ENCODE peak calls at places on chromosome 7, in five cellular contexts. One of them, this sample, is unnamed.

GRCh38 chr7:113100091-113100723 is 13.6 kb upstream of the GPR85 start:
- DNase-seq in sigmoid colon: peak; percentile 82
- DNase-seq in heart right ventricle: peak; percentile 21
- DNase-seq in mammary epithelial cell: peak; percentile 54
- DNase-seq in suprapubic skin: no peak
- DNase-seq in this sample: no peak

GRCh38 chr7:113959910-113960309 is 41.1 kb upstream of the PPP1R3A start:
- DNase-seq in mammary epithelial cell: no peak
- DNase-seq in sigmoid colon: no peak
- DNase-seq in suprapubic skin: no peak
- DNase-seq in heart right ventricle: no peak
- DNase-seq in this sample: no peak

GRCh38 chr7:131557521-131558385 is 1.3 kb upstream of the PODXL start:
- DNase-seq in heart right ventricle: peak; percentile 60
- DNase-seq in mammary epithelial cell: no peak
- DNase-seq in suprapubic skin: no peak
- DNase-seq in sigmoid colon: peak; percentile 69
- DNase-seq in this sample: no peak

GRCh38 chr7:147419001-147419400 is 1171.6 kb upstream of the C7orf33 start:
- DNase-seq in suprapubic skin: no peak
- DNase-seq in heart right ventricle: no peak
- DNase-seq in sigmoid colon: no peak
- DNase-seq in mammary epithelial cell: no peak
- DNase-seq in this sample: no peak

GRCh38 chr7:74187915-74188675 is 13.9 kb downstream of the EIF4H start:
- DNase-seq in heart right ventricle: no peak
- DNase-seq in mammary epithelial cell: peak; percentile 66
- DNase-seq in sigmoid colon: no peak
- DNase-seq in suprapubic skin: no peak
- DNase-seq in this sample: no peak

GRCh38 chr7:76352193-76352592 is 6.6 kb downstream of the YWHAG start:
- DNase-seq in mammary epithelial cell: no peak
- DNase-seq in suprapubic skin: no peak
- DNase-seq in heart right ventricle: no peak
- DNase-seq in sigmoid colon: peak; percentile 36
- DNase-seq in this sample: no peak

GRCh38 chr7:30135551-30136271 is 925 bp downstream of the MTURN start:
- DNase-seq in suprapubic skin: peak; percentile 82
- DNase-seq in mammary epithelial cell: peak; percentile 62
- DNase-seq in sigmoid colon: peak; percentile 81
- DNase-seq in heart right ventricle: peak; percentile 52
- DNase-seq in this sample: peak; percentile 70

GRCh38 chr7:100130608-100131453 is 4.1 kb downstream of the MBLAC1 start:
- DNase-seq in heart right ventricle: peak; percentile 84
- DNase-seq in suprapubic skin: peak; percentile 84
- DNase-seq in mammary epithelial cell: no peak
- DNase-seq in sigmoid colon: peak; percentile 89
- DNase-seq in this sample: no peak

GRCh38 chr7:102122026-102122425 is 164.6 kb upstream of the SH2B2 start:
- DNase-seq in mammary epithelial cell: no peak
- DNase-seq in sigmoid colon: no peak
- DNase-seq in suprapubic skin: no peak
- DNase-seq in heart right ventricle: no peak
- DNase-seq in this sample: no peak

GRCh38 chr7:111746950-111747349 is 184.7 kb upstream of the IMMP2L start:
- DNase-seq in sigmoid colon: no peak
- DNase-seq in heart right ventricle: no peak
- DNase-seq in mammary epithelial cell: no peak
- DNase-seq in suprapubic skin: no peak
- DNase-seq in this sample: no peak

GRCh38 chr7:3028071-3028766 is 15.4 kb downstream of the CARD11 start:
- DNase-seq in sigmoid colon: no peak
- DNase-seq in mammary epithelial cell: peak; percentile 72
- DNase-seq in heart right ventricle: no peak
- DNase-seq in suprapubic skin: no peak
- DNase-seq in this sample: no peak

GRCh38 chr7:124072603-124073324 is 39.9 kb upstream of the TMEM229A start:
- DNase-seq in mammary epithelial cell: peak; percentile 63
- DNase-seq in heart right ventricle: no peak
- DNase-seq in sigmoid colon: no peak
- DNase-seq in suprapubic skin: no peak
- DNase-seq in this sample: no peak

DNA sequence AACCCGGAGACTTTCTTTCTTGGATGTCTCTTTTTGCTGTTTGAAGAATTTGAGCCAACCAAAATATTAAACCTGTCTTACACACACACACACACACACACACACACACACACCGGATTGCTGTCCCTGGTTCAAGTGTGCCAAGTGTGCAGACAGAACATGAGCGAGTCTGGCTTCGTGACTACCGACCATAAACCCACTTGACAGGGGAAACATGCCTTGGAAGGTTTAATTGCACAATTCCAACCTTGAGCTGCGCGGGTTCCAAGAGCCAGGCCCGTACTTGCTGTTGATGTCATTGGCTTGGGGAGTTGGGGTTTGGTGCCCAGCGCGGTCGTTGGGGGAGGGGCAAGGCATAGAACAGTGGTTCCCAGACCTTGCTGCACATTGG is 1.7 kb downstream of the EGFR start:
- DNase-seq in mammary epithelial cell: peak; percentile 93
- DNase-seq in heart right ventricle: no peak
- DNase-seq in sigmoid colon: peak; percentile 93
- DNase-seq in suprapubic skin: peak; percentile 88
- DNase-seq in this sample: peak; percentile 86
- H3K27ac ChIP-seq in mammary epithelial cell: peak overlapping the region; percentile 85
- H3K27ac ChIP-seq in heart right ventricle: peak overlapping the region; percentile 89
- H3K27ac ChIP-seq in sigmoid colon: peak overlapping the region; percentile 93
- H3K27ac ChIP-seq in suprapubic skin: peak overlapping the region; percentile 99
- H3K27ac ChIP-seq in this sample: peak overlapping the region; percentile 94

GRCh38 chr7:24786941-24787340 is 29.7 kb upstream of the GSDME start:
- DNase-seq in suprapubic skin: peak; percentile 78
- DNase-seq in mammary epithelial cell: peak; percentile 97
- DNase-seq in sigmoid colon: no peak
- DNase-seq in heart right ventricle: no peak
- DNase-seq in this sample: no peak
- H3K4me3 ChIP-seq in suprapubic skin: no peak overlapping the region
- H3K4me3 ChIP-seq in mammary epithelial cell: no peak overlapping the region
- H3K4me3 ChIP-seq in sigmoid colon: no peak overlapping the region
- H3K4me3 ChIP-seq in heart right ventricle: no peak overlapping the region
- H3K4me3 ChIP-seq in this sample: no peak overlapping the region

GRCh38 chr7:118184392-118184899 is 482 bp downstream of the LSM8 start:
- DNase-seq in mammary epithelial cell: peak; percentile 3
- DNase-seq in suprapubic skin: no peak
- DNase-seq in heart right ventricle: no peak
- DNase-seq in sigmoid colon: no peak
- DNase-seq in this sample: no peak
- TF ChIP-seq CTCF in mammary epithelial cell: no peak
- TF ChIP-seq CTCF in suprapubic skin: no peak
- TF ChIP-seq CTCF in heart right ventricle: no peak
- TF ChIP-seq CTCF in sigmoid colon: no peak
- TF ChIP-seq CTCF in this sample: no peak

GRCh38 chr7:18607025-18607424 is 111.5 kb downstream of the HDAC9 start:
- DNase-seq in heart right ventricle: no peak
- DNase-seq in mammary epithelial cell: peak; percentile 3
- DNase-seq in suprapubic skin: no peak
- DNase-seq in sigmoid colon: no peak
- DNase-seq in this sample: no peak
- H3K27ac ChIP-seq in heart right ventricle: no peak overlapping the region
- H3K27ac ChIP-seq in mammary epithelial cell: no peak overlapping the region
- H3K27ac ChIP-seq in suprapubic skin: no peak overlapping the region
- H3K27ac ChIP-seq in sigmoid colon: no peak overlapping the region
- H3K27ac ChIP-seq in this sample: no peak overlapping the region

GRCh38 chr7:93923291-93923690 is 1.8 kb downstream of the GNG11 start:
- DNase-seq in mammary epithelial cell: no peak
- DNase-seq in suprapubic skin: no peak
- DNase-seq in sigmoid colon: no peak
- DNase-seq in heart right ventricle: no peak
- DNase-seq in this sample: no peak
- H3K4me3 ChIP-seq in mammary epithelial cell: no peak overlapping the region
- H3K4me3 ChIP-seq in suprapubic skin: peak overlapping the region; percentile 60
- H3K4me3 ChIP-seq in sigmoid colon: peak overlapping the region; percentile 74
- H3K4me3 ChIP-seq in heart right ventricle: peak overlapping the region; percentile 65
- H3K4me3 ChIP-seq in this sample: no peak overlapping the region

GRCh38 chr7:6729492-6730342 is 23.0 kb upstream of the ZNF12 start:
- DNase-seq in sigmoid colon: peak; percentile 97
- DNase-seq in suprapubic skin: peak; percentile 93
- DNase-seq in mammary epithelial cell: peak; percentile 75
- DNase-seq in heart right ventricle: peak; percentile 95
- DNase-seq in this sample: peak; percentile 89
- TF ChIP-seq CTCF in sigmoid colon: no peak
- TF ChIP-seq CTCF in suprapubic skin: no peak
- TF ChIP-seq CTCF in mammary epithelial cell: no peak
- TF ChIP-seq CTCF in heart right ventricle: peak; percentile 17
- TF ChIP-seq CTCF in this sample: no peak

DNA sequence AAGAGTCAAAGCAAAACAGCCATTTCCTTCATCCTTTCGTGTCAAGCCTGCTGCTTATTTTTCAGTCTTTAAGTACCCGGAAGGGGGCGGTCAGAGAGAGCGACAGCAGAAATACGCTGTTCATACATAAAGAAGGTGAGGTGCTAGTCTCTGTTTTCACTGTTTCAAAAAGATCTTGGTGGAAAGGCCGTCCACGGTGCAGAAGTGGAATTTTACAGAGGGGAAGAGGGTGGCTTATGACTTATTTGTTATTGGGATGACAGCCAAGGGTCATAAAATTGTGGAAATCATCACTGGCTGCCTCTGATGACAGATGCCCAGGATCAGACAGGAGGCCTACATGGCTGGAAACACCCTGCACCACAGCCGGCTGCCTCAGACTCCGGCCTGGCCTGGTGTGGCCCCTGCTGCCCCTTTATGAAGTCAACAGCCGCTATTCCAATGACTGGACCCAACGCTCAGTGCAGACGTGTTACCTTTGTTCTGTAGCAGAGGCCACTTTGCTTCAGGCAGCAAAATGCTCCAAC is 57.0 kb downstream of the HIPK2 start:
- DNase-seq in sigmoid colon: no peak
- DNase-seq in mammary epithelial cell: no peak
- DNase-seq in heart right ventricle: no peak
- DNase-seq in suprapubic skin: no peak
- DNase-seq in this sample: no peak
- H3K27ac ChIP-seq in sigmoid colon: no peak overlapping the region
- H3K27ac ChIP-seq in mammary epithelial cell: no peak overlapping the region
- H3K27ac ChIP-seq in heart right ventricle: peak overlapping the region; percentile 13
- H3K27ac ChIP-seq in suprapubic skin: no peak overlapping the region
- H3K27ac ChIP-seq in this sample: peak overlapping the region; percentile 29

GRCh38 chr7:118068-118802 is 74.1 kb upstream of the FAM20C start:
- DNase-seq in mammary epithelial cell: no peak
- DNase-seq in sigmoid colon: peak; percentile 55
- DNase-seq in suprapubic skin: no peak
- DNase-seq in heart right ventricle: no peak
- DNase-seq in this sample: no peak
- H3K4me3 ChIP-seq in mammary epithelial cell: no peak overlapping the region
- H3K4me3 ChIP-seq in sigmoid colon: no peak overlapping the region
- H3K4me3 ChIP-seq in suprapubic skin: no peak overlapping the region
- H3K4me3 ChIP-seq in heart right ventricle: no peak overlapping the region
- H3K4me3 ChIP-seq in this sample: no peak overlapping the region

DNA sequence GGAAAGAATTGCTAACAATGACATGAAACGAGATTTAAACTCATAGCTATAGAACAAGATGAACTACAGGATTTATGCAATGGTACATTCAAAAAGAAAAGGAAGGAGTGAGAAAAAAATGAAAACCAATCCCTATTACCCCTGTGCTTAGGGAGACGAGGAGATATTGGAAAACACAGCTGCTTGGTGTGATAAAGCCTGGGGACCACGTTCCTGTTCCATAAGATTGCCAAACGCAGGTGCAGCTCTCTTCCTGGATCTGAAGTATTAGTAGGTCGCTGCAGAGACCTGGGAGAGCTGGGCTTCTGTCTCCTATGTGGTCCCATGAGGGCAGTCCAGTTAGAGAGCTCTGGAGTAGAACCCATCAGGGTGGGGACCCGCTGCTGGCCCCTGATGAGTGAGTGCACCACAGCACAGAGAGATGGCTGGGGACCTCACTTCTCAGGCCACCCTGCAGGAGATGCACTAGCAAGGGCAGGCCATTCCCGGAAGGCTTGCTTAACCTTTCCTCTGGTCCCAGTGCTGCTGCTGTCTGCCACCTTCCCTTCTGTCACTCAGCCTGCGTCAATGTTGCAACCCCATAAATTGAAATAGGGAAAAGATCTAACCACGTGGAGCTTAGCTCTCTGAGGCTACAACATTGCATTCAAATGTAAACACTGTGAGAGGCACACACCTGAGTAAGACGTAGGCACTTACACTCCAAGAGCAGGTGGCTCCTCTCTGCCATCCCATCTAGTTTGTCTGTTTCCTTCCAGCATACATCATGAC is 57.9 kb downstream of the MTPN start:
- DNase-seq in sigmoid colon: no peak
- DNase-seq in suprapubic skin: no peak
- DNase-seq in heart right ventricle: no peak
- DNase-seq in mammary epithelial cell: no peak
- DNase-seq in this sample: no peak
- TF ChIP-seq CTCF in sigmoid colon: no peak
- TF ChIP-seq CTCF in suprapubic skin: no peak
- TF ChIP-seq CTCF in heart right ventricle: no peak
- TF ChIP-seq CTCF in mammary epithelial cell: no peak
- TF ChIP-seq CTCF in this sample: no peak

DNA sequence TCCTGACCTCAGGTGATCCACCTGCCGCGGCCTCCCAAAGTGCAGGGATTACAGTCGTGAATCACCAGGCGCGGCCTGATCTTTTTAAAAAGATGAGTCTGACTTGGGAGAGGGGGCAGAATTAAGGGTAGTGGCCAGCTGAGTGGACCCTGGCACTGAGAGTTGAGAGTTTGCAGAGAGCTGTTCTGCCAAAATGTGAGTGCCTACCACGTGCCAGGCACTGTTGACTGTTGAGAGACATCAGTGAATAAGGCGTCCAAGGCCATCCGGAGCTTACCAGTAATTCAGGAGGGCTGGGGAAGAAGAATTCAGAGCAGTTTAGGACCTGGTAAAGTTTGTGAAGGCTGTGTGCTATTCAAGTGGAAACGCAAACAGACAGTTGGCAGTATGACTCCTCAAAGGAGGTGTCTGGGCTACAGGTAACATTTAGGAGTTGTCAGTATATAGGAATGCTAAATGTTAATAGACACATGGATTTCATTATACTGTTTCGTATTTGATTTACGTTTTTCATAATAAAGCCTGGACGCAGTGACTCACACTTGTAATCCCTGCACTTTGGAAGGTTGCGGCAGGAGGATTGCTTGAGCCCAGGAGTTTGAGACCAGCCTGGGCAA is 1.5 kb downstream of the NIPSNAP2 start:
- DNase-seq in mammary epithelial cell: peak; percentile 16
- DNase-seq in sigmoid colon: no peak
- DNase-seq in suprapubic skin: no peak
- DNase-seq in heart right ventricle: peak; percentile 27
- DNase-seq in this sample: no peak
- H3K27ac ChIP-seq in mammary epithelial cell: no peak overlapping the region
- H3K27ac ChIP-seq in sigmoid colon: peak overlapping the region; percentile 99
- H3K27ac ChIP-seq in suprapubic skin: peak overlapping the region; percentile 97
- H3K27ac ChIP-seq in heart right ventricle: peak overlapping the region; percentile 98
- H3K27ac ChIP-seq in this sample: peak overlapping the region; percentile 89